ENCODE peak calls at places on chromosomes 11 and 22, in four cellular contexts. H is OCI-M1, B is transverse colon, S is AG20443. E is an unnamed sample.

GRCh38 chr11:102703826-102704493 is 1.6 kb downstream of the MMP27 start:
- DNase-seq in B (no peak), S (no peak), H (no peak), E (no peak)

GRCh38 chr11:36750349-36750748 is 152.3 kb upstream of the RAG2 start:
- DNase-seq in B (no peak), H (peak; percentile 78), S (no peak), E (no peak)

GRCh38 chr22:41919357-41920224 is 4.7 kb upstream of the SHISA8 start:
- DNase-seq in S (peak; percentile 81), B (peak; percentile 82), H (no peak), E (peak; percentile 34)

GRCh38 chr22:24436553-24436952 is 9.2 kb downstream of the ADORA2A start:
- DNase-seq in H (no peak), B (no peak), S (no peak), E (no peak)

GRCh38 chr11:27464155-27464759 is 8.3 kb downstream of the LGR4 start:
- DNase-seq in S (no peak), H (peak; percentile 25), B (no peak), E (no peak)

GRCh38 chr22:25048659-25049657 is 96.4 kb downstream of the KIAA1671 start:
- DNase-seq in S (peak; percentile 86), H (peak; percentile 83), B (peak; percentile 78), E (peak; percentile 41)

GRCh38 chr11:120512727-120513435 is 1.3 kb downstream of the GRIK4 start:
- DNase-seq in B (no peak), S (no peak), H (no peak), E (no peak)

GRCh38 chr22:27372969-27373670 is 428.4 kb downstream of the MN1 start:
- DNase-seq in S (no peak), H (no peak), B (peak; percentile 88), E (no peak)

GRCh38 chr22:28438183-28438778 is 241.4 kb downstream of the TTC28 start:
- DNase-seq in H (no peak), S (no peak), B (no peak), E (no peak)

GRCh38 chr11:126766425-126766824 is 234.1 kb downstream of the KIRREL3 start:
- DNase-seq in H (no peak), B (peak; percentile 19), S (no peak), E (no peak)

GRCh38 chr11:104343578-104343977 is 179.6 kb upstream of the PDGFD start:
- DNase-seq in S (peak; percentile 11), H (peak; percentile 9), B (no peak), E (no peak)

GRCh38 chr11:105177658-105178057 is 38.1 kb upstream of the CARD18 start:
- DNase-seq in S (peak; percentile 66), B (no peak), H (no peak), E (peak; percentile 4)

GRCh38 chr11:123582992-123583504 is 71.4 kb downstream of the SCN3B start:
- DNase-seq in H (no peak), B (no peak), S (no peak), E (no peak)

GRCh38 chr11:67657300-67657699 is 6.8 kb upstream of the ACY3 start:
- DNase-seq in S (no peak), B (no peak), H (no peak), E (no peak)

GRCh38 chr11:61701298-61701993 is 21.3 kb downstream of the DAGLA start:
- DNase-seq in H (peak; percentile 41), B (peak; percentile 48), S (no peak), E (no peak)

GRCh38 chr22:30266445-30267381 is at the start of gene OSM:
- DNase-seq in H (peak; percentile 83), S (no peak), B (peak; percentile 74), E (no peak)

GRCh38 chr11:3128356-3129180 is 36.5 kb downstream of the OSBPL5 start:
- DNase-seq in B (no peak), S (no peak), H (no peak), E (no peak)

GRCh38 chr11:18063131-18063530 is 17.1 kb upstream of the TPH1 start:
- DNase-seq in S (no peak), B (no peak), H (no peak), E (no peak)

GRCh38 chr11:10693509-10694071 is at the start of gene IRAG1:
- DNase-seq in B (peak; percentile 37), S (peak; percentile 84), H (no peak), E (peak; percentile 11)

GRCh38 chr11:77559686-77560425 is 29.9 kb upstream of the AQP11 start:
- DNase-seq in S (peak; percentile 74), H (peak; percentile 73), B (no peak), E (peak; percentile 25)